ENCODE peak calls at places on chromosomes 3 and 15, in ten cellular contexts. One of them, this sample, is unnamed.

GRCh38 chr15:58484794-58485600 is 53.2 kb downstream of the LIPC start:
- DNase-seq in fibroblast of lung: no peak
- DNase-seq in cardiac muscle cell: no peak
- DNase-seq in breast epithelium: no peak
- DNase-seq in Calu3: no peak
- DNase-seq in MCF 10A: no peak
- DNase-seq in ovary: no peak
- DNase-seq in IMR-90: no peak
- DNase-seq in upper lobe of right lung: no peak
- DNase-seq in fibroblast of mammary gland: no peak
- DNase-seq in this sample: no peak

GRCh38 chr3:161890147-161890625 is 393.6 kb downstream of the OTOL1 start:
- DNase-seq in fibroblast of lung: peak
- DNase-seq in cardiac muscle cell: peak
- DNase-seq in breast epithelium: no peak
- DNase-seq in Calu3: peak
- DNase-seq in MCF 10A: peak
- DNase-seq in ovary: no peak
- DNase-seq in IMR-90: peak
- DNase-seq in upper lobe of right lung: peak
- DNase-seq in fibroblast of mammary gland: peak
- DNase-seq in this sample: no peak

GRCh38 chr3:70108072-70108471 is 108.5 kb downstream of the SAMMSON start:
- DNase-seq in fibroblast of lung: no peak
- DNase-seq in cardiac muscle cell: peak
- DNase-seq in breast epithelium: no peak
- DNase-seq in Calu3: peak
- DNase-seq in MCF 10A: peak
- DNase-seq in ovary: no peak
- DNase-seq in IMR-90: peak
- DNase-seq in upper lobe of right lung: no peak
- DNase-seq in fibroblast of mammary gland: peak
- DNase-seq in this sample: no peak

GRCh38 chr3:105322570-105323273 is 44.0 kb upstream of the ALCAM start:
- DNase-seq in fibroblast of lung: peak
- DNase-seq in cardiac muscle cell: no peak
- DNase-seq in breast epithelium: no peak
- DNase-seq in Calu3: no peak
- DNase-seq in MCF 10A: no peak
- DNase-seq in ovary: no peak
- DNase-seq in IMR-90: peak
- DNase-seq in upper lobe of right lung: no peak
- DNase-seq in fibroblast of mammary gland: peak
- DNase-seq in this sample: no peak

GRCh38 chr3:183328164-183328563 is 75.1 kb downstream of the B3GNT5 start:
- DNase-seq in fibroblast of lung: no peak
- DNase-seq in cardiac muscle cell: no peak
- DNase-seq in breast epithelium: no peak
- DNase-seq in Calu3: no peak
- DNase-seq in MCF 10A: peak
- DNase-seq in ovary: no peak
- DNase-seq in IMR-90: no peak
- DNase-seq in upper lobe of right lung: no peak
- DNase-seq in fibroblast of mammary gland: peak
- DNase-seq in this sample: no peak

GRCh38 chr3:88641033-88641604 is 466.3 kb upstream of the EPHA3 start:
- DNase-seq in fibroblast of lung: no peak
- DNase-seq in cardiac muscle cell: no peak
- DNase-seq in breast epithelium: no peak
- DNase-seq in Calu3: no peak
- DNase-seq in MCF 10A: no peak
- DNase-seq in ovary: no peak
- DNase-seq in IMR-90: no peak
- DNase-seq in upper lobe of right lung: no peak
- DNase-seq in fibroblast of mammary gland: no peak
- DNase-seq in this sample: no peak

GRCh38 chr3:130705501-130705900 is 41.1 kb downstream of the PIK3R4 start:
- DNase-seq in fibroblast of lung: no peak
- DNase-seq in cardiac muscle cell: no peak
- DNase-seq in breast epithelium: no peak
- DNase-seq in Calu3: no peak
- DNase-seq in MCF 10A: no peak
- DNase-seq in ovary: no peak
- DNase-seq in IMR-90: no peak
- DNase-seq in upper lobe of right lung: no peak
- DNase-seq in fibroblast of mammary gland: no peak
- DNase-seq in this sample: no peak

GRCh38 chr3:56921573-56922571 is 120.1 kb upstream of the ARHGEF3 start:
- DNase-seq in fibroblast of lung: peak
- DNase-seq in cardiac muscle cell: peak
- DNase-seq in breast epithelium: no peak
- DNase-seq in Calu3: no peak
- DNase-seq in MCF 10A: no peak
- DNase-seq in ovary: no peak
- DNase-seq in IMR-90: peak
- DNase-seq in upper lobe of right lung: no peak
- DNase-seq in fibroblast of mammary gland: no peak
- DNase-seq in this sample: no peak

DNA sequence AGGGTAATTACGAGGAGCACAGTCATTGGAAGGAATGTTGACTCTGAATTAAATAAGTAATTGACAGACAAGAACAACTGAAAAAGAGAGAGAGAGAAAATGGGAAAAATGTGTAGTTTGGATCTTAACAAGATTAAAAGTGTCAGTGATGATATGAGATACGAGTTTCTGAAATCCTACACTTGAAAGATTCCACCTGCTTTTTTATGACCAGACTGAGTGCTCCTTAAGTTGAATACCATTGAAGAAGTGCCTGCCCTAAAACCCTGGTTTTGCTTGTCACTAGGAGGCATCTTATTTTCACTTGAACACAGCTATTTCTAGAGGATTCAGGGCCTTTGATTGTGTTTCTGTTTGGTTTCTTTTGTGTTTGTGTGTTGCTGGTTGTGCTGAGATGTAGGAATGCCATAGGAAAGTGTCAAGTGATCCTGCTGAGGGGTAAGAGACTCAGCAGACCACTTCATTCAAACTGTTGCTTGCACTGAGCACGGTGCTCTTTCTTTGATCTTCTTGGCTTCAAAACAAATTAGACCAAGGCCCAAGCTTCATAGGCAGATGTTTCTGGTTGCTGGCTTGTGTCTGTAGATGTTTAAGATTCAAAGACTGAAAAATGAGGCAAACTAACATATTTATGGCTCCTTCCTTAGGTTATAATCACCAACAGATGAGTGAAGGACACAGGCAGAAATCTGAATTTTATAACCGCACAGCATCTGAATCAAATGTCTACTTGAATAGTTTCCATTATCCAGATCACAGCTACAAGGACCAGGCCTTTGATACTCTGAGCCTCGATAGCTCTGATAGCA is 17.2 kb upstream of the ABHD10 start:
- DNase-seq in fibroblast of lung: no peak
- DNase-seq in cardiac muscle cell: no peak
- DNase-seq in breast epithelium: no peak
- DNase-seq in Calu3: no peak
- DNase-seq in MCF 10A: no peak
- DNase-seq in ovary: no peak
- DNase-seq in IMR-90: no peak
- DNase-seq in upper lobe of right lung: no peak
- DNase-seq in fibroblast of mammary gland: peak
- DNase-seq in this sample: no peak
- TF ChIP-seq CTCF in fibroblast of lung: no peak
- TF ChIP-seq CTCF in cardiac muscle cell: no peak
- TF ChIP-seq CTCF in breast epithelium: no peak
- TF ChIP-seq CTCF in Calu3: no peak
- TF ChIP-seq CTCF in MCF 10A: no peak
- TF ChIP-seq CTCF in ovary: no peak
- TF ChIP-seq CTCF in IMR-90: no peak
- TF ChIP-seq CTCF in upper lobe of right lung: no peak
- TF ChIP-seq CTCF in fibroblast of mammary gland: no peak
- TF ChIP-seq CTCF in this sample: no peak

GRCh38 chr3:185517387-185517786 is 18.6 kb upstream of the TMEM41A start:
- DNase-seq in fibroblast of lung: no peak
- DNase-seq in cardiac muscle cell: no peak
- DNase-seq in breast epithelium: no peak
- DNase-seq in Calu3: no peak
- DNase-seq in MCF 10A: no peak
- DNase-seq in ovary: no peak
- DNase-seq in IMR-90: no peak
- DNase-seq in upper lobe of right lung: no peak
- DNase-seq in fibroblast of mammary gland: no peak
- DNase-seq in this sample: no peak

GRCh38 chr3:185521349-185522138 is 22.7 kb upstream of the TMEM41A start:
- DNase-seq in fibroblast of lung: no peak
- DNase-seq in cardiac muscle cell: no peak
- DNase-seq in breast epithelium: no peak
- DNase-seq in Calu3: no peak
- DNase-seq in MCF 10A: no peak
- DNase-seq in ovary: no peak
- DNase-seq in IMR-90: no peak
- DNase-seq in upper lobe of right lung: no peak
- DNase-seq in fibroblast of mammary gland: no peak
- DNase-seq in this sample: no peak

GRCh38 chr3:185519021-185519420 is 20.2 kb upstream of the TMEM41A start:
- DNase-seq in fibroblast of lung: no peak
- DNase-seq in cardiac muscle cell: no peak
- DNase-seq in breast epithelium: no peak
- DNase-seq in Calu3: no peak
- DNase-seq in MCF 10A: no peak
- DNase-seq in ovary: no peak
- DNase-seq in IMR-90: no peak
- DNase-seq in upper lobe of right lung: no peak
- DNase-seq in fibroblast of mammary gland: no peak
- DNase-seq in this sample: no peak
- TF ChIP-seq CTCF in fibroblast of lung: no peak
- TF ChIP-seq CTCF in cardiac muscle cell: no peak
- TF ChIP-seq CTCF in breast epithelium: no peak
- TF ChIP-seq CTCF in Calu3: no peak
- TF ChIP-seq CTCF in MCF 10A: no peak
- TF ChIP-seq CTCF in ovary: no peak
- TF ChIP-seq CTCF in IMR-90: no peak
- TF ChIP-seq CTCF in upper lobe of right lung: no peak
- TF ChIP-seq CTCF in fibroblast of mammary gland: no peak
- TF ChIP-seq CTCF in this sample: no peak

GRCh38 chr3:66378256-66378655 is 122.6 kb downstream of the LRIG1 start:
- DNase-seq in fibroblast of lung: no peak
- DNase-seq in cardiac muscle cell: no peak
- DNase-seq in breast epithelium: no peak
- DNase-seq in Calu3: no peak
- DNase-seq in MCF 10A: peak
- DNase-seq in ovary: no peak
- DNase-seq in IMR-90: peak
- DNase-seq in upper lobe of right lung: no peak
- DNase-seq in fibroblast of mammary gland: peak
- DNase-seq in this sample: no peak
- TF ChIP-seq CTCF in fibroblast of lung: peak
- TF ChIP-seq CTCF in cardiac muscle cell: peak
- TF ChIP-seq CTCF in breast epithelium: no peak
- TF ChIP-seq CTCF in Calu3: peak
- TF ChIP-seq CTCF in MCF 10A: peak
- TF ChIP-seq CTCF in ovary: no peak
- TF ChIP-seq CTCF in IMR-90: peak
- TF ChIP-seq CTCF in upper lobe of right lung: peak
- TF ChIP-seq CTCF in fibroblast of mammary gland: peak
- TF ChIP-seq CTCF in this sample: peak

GRCh38 chr3:159803444-159803843 is 185.2 kb upstream of the IL12A start:
- DNase-seq in fibroblast of lung: peak
- DNase-seq in cardiac muscle cell: no peak
- DNase-seq in breast epithelium: no peak
- DNase-seq in Calu3: no peak
- DNase-seq in MCF 10A: no peak
- DNase-seq in ovary: no peak
- DNase-seq in IMR-90: peak
- DNase-seq in upper lobe of right lung: no peak
- DNase-seq in fibroblast of mammary gland: no peak
- DNase-seq in this sample: no peak

GRCh38 chr3:159807137-159808028 is 181.3 kb upstream of the IL12A start:
- DNase-seq in fibroblast of lung: no peak
- DNase-seq in cardiac muscle cell: no peak
- DNase-seq in breast epithelium: no peak
- DNase-seq in Calu3: no peak
- DNase-seq in MCF 10A: peak
- DNase-seq in ovary: no peak
- DNase-seq in IMR-90: no peak
- DNase-seq in upper lobe of right lung: no peak
- DNase-seq in fibroblast of mammary gland: no peak
- DNase-seq in this sample: no peak

GRCh38 chr3:159806412-159806811 is 182.2 kb upstream of the IL12A start:
- DNase-seq in fibroblast of lung: no peak
- DNase-seq in cardiac muscle cell: peak
- DNase-seq in breast epithelium: no peak
- DNase-seq in Calu3: no peak
- DNase-seq in MCF 10A: no peak
- DNase-seq in ovary: no peak
- DNase-seq in IMR-90: peak
- DNase-seq in upper lobe of right lung: no peak
- DNase-seq in fibroblast of mammary gland: no peak
- DNase-seq in this sample: no peak

GRCh38 chr3:159804726-159805410 is 183.8 kb upstream of the IL12A start:
- DNase-seq in fibroblast of lung: peak
- DNase-seq in cardiac muscle cell: peak
- DNase-seq in breast epithelium: no peak
- DNase-seq in Calu3: peak
- DNase-seq in MCF 10A: peak
- DNase-seq in ovary: peak
- DNase-seq in IMR-90: peak
- DNase-seq in upper lobe of right lung: no peak
- DNase-seq in fibroblast of mammary gland: peak
- DNase-seq in this sample: peak

GRCh38 chr3:159805411-159805772 is 183.2 kb upstream of the IL12A start:
- DNase-seq in fibroblast of lung: no peak
- DNase-seq in cardiac muscle cell: no peak
- DNase-seq in breast epithelium: no peak
- DNase-seq in Calu3: no peak
- DNase-seq in MCF 10A: no peak
- DNase-seq in ovary: no peak
- DNase-seq in IMR-90: no peak
- DNase-seq in upper lobe of right lung: no peak
- DNase-seq in fibroblast of mammary gland: no peak
- DNase-seq in this sample: no peak
- TF ChIP-seq CTCF in fibroblast of lung: no peak
- TF ChIP-seq CTCF in cardiac muscle cell: no peak
- TF ChIP-seq CTCF in breast epithelium: no peak
- TF ChIP-seq CTCF in Calu3: no peak
- TF ChIP-seq CTCF in MCF 10A: no peak
- TF ChIP-seq CTCF in ovary: peak
- TF ChIP-seq CTCF in IMR-90: no peak
- TF ChIP-seq CTCF in upper lobe of right lung: no peak
- TF ChIP-seq CTCF in fibroblast of mammary gland: no peak
- TF ChIP-seq CTCF in this sample: no peak

DNA sequence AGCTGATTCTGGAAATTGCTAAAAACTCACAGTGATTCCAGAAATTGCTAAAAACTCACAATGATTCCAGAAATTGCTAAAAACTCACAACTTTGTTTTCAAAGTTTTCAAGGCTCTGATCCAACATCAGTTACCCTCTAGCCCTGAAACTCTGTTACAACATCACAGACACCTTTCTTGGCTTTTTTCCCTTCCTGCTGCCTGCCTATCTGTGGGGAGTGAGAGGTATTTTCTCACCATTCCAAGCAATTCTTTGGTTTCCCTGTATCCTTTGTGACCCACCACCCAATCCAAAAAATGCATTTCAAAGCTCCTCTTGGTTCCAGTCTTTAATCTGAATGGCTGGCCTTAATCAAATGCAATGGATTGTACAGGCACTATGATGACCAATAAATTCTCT is 1138.8 kb downstream of the ROBO2 start:
- DNase-seq in fibroblast of lung: peak
- DNase-seq in cardiac muscle cell: no peak
- DNase-seq in breast epithelium: no peak
- DNase-seq in Calu3: no peak
- DNase-seq in MCF 10A: no peak
- DNase-seq in ovary: no peak
- DNase-seq in IMR-90: no peak
- DNase-seq in upper lobe of right lung: no peak
- DNase-seq in fibroblast of mammary gland: no peak
- DNase-seq in this sample: no peak
- TF ChIP-seq CTCF in fibroblast of lung: no peak
- TF ChIP-seq CTCF in cardiac muscle cell: no peak
- TF ChIP-seq CTCF in breast epithelium: no peak
- TF ChIP-seq CTCF in Calu3: no peak
- TF ChIP-seq CTCF in MCF 10A: no peak
- TF ChIP-seq CTCF in ovary: no peak
- TF ChIP-seq CTCF in IMR-90: no peak
- TF ChIP-seq CTCF in upper lobe of right lung: no peak
- TF ChIP-seq CTCF in fibroblast of mammary gland: no peak
- TF ChIP-seq CTCF in this sample: no peak

This sample was measured in D721Med.